ENCODE peak calls at places on chromosomes 1 and 21, in eight cellular contexts. M, U, Z, Y, I, K, A and S are unnamed samples.

GRCh38 chr21:26966978-26967913 is at the start of gene ADAMTS5:
- DNase-seq in Y (no peak), K (peak; percentile 73), I (peak; percentile 14), M (no peak), A (peak; percentile 28), U (no peak), Z (peak; percentile 52), S (no peak)

GRCh38 chr1:211742889-211743529 is 67.6 kb upstream of the NEK2 start:
- DNase-seq in Y (no peak), A (no peak), M (no peak), U (no peak), Z (no peak), I (no peak), K (no peak), S (no peak)

GRCh38 chr21:26421724-26422123 is 151.4 kb downstream of the CYYR1 start:
- DNase-seq in Y (no peak), Z (no peak), I (no peak), M (no peak), K (no peak), U (no peak), A (no peak), S (no peak)

GRCh38 chr1:87330954-87331318 is 2.3 kb downstream of the LMO4 start:
- DNase-seq in I (no peak), M (no peak), Y (no peak), U (no peak), Z (peak; percentile 38), K (no peak), A (no peak), S (no peak)

GRCh38 chr21:19245188-19245580 is 841.6 kb upstream of the TMPRSS15 start:
- DNase-seq in I (no peak), U (no peak), K (no peak), Z (no peak), Y (no peak), A (no peak), M (no peak), S (no peak)

GRCh38 chr1:99557556-99558256 is 88.2 kb upstream of the PALMD start:
- DNase-seq in K (no peak), M (no peak), Y (no peak), A (no peak), U (no peak), Z (no peak), I (peak; percentile 86), S (no peak)

GRCh38 chr1:30787266-30787665 is 29.7 kb upstream of the LAPTM5 start:
- DNase-seq in A (no peak), K (no peak), Y (no peak), Z (no peak), I (no peak), M (no peak), U (no peak), S (no peak)

GRCh38 chr1:5921671-5922070 is 70.6 kb downstream of the NPHP4 start:
- DNase-seq in Y (no peak), M (no peak), A (no peak), I (no peak), Z (no peak), U (no peak), K (no peak), S (no peak)

GRCh38 chr21:44911384-44912157 is 9.1 kb downstream of the ITGB2 start:
- DNase-seq in K (peak; percentile 57), M (no peak), A (peak; percentile 88), U (peak; percentile 56), Z (no peak), I (peak; percentile 92), Y (peak; percentile 78), S (peak; percentile 76)

GRCh38 chr1:8241417-8242014 is 76.4 kb upstream of the SLC45A1 start:
- DNase-seq in A (peak; percentile 76), Z (no peak), M (no peak), U (peak; percentile 39), Y (no peak), I (peak; percentile 16), K (no peak), S (no peak)

GRCh38 chr1:98897479-98897878 is 107.2 kb downstream of the PLPPR5 start:
- DNase-seq in I (no peak), Y (no peak), K (no peak), Z (no peak), A (no peak), M (no peak), U (no peak), S (no peak)

GRCh38 chr1:32761253-32761877 is 55.8 kb downstream of the YARS1 start:
- DNase-seq in U (peak; percentile 74), M (no peak), A (peak; percentile 80), Y (peak; percentile 66), Z (peak; percentile 82), I (peak; percentile 95), K (peak; percentile 66), S (no peak)

GRCh38 chr1:32759521-32759980 is 57.0 kb upstream of the SYNC start:
- DNase-seq in Z (no peak), M (no peak), I (peak; percentile 92), K (no peak), Y (peak; percentile 77), A (peak; percentile 87), U (peak; percentile 55), S (no peak)

GRCh38 chr1:32758177-32758794 is 55.7 kb upstream of the SYNC start:
- DNase-seq in K (no peak), I (no peak), Z (no peak), Y (no peak), A (no peak), U (no peak), M (no peak), S (no peak)

GRCh38 chr1:32758795-32759430 is 56.3 kb upstream of the SYNC start:
- DNase-seq in Z (no peak), Y (no peak), U (no peak), I (no peak), M (no peak), K (no peak), A (no peak), S (no peak)

GRCh38 chr1:32759997-32760623 is 57.0 kb downstream of the YARS1 start:
- DNase-seq in Y (peak; percentile 92), M (no peak), K (peak; percentile 96), U (peak; percentile 95), A (peak; percentile 95), I (peak; percentile 98), Z (peak; percentile 99), S (no peak)
- H3K27ac ChIP-seq in Y (peak overlapping the region; percentile 89), M (peak overlapping the region; percentile 95), K (peak overlapping the region; percentile 72), U (peak overlapping the region; percentile 99), A (peak overlapping the region; percentile 91), I (peak overlapping the region; percentile 99), Z (peak overlapping the region; percentile 96), S (no peak overlapping the region)

DNA sequence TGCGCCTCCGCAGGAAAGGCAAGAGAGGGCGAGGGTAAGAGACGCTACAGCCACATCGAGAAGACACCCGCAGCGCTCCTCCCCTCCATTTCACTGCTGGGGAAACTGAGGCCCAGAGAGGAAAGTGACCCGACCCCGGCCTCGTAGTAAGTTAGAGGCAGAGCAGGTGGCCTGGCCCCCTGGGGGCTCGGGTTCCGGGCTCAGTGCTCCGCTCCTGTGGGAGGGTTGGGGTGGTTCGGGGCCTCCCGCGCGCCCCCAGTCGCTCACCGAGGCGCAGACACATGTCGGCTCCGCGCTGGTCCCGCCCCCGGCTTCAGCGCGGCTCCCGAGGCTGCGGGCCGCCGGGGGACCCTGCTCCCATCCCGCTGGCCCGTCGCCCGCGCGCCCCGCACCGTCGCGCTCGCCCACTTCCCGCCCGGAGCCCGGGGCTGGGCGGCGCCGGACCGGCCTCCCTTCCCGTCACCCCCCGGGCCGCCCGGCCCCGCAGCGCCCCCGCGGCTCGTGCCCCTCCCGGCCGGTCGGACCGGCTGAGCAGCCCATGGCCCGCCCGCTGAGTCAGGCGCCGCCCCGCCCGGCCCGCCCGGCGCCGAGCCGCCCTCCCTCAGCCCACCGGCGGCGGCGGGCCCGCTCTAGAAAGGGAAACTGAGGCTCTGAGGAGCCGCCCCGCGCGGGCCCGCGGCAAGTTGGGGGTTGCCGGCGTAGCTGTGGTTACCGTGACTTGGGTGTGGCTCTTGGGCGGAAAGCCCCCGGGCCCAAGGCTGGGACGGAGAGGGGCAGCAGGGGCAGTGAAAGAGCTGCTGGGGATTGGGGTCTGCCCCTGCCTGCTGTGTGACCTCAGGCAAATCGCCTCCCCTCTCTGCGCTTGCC is at the start of gene TMEM54:
- DNase-seq in K (peak; percentile 72), I (peak; percentile 76), Z (no peak), Y (peak; percentile 64), U (no peak), M (no peak), A (peak; percentile 81), S (no peak)
- H3K27ac ChIP-seq in K (no peak within 1 kb of the TSS), I (no peak within 1 kb of the TSS), Z (no peak within 1 kb of the TSS), Y (no peak within 1 kb of the TSS), U (peak within 1 kb of the TSS; percentile 97), M (peak within 1 kb of the TSS; percentile 82), A (peak within 1 kb of the TSS; percentile 83), S (no peak within 1 kb of the TSS)

GRCh38 chr1:111976842-111977241 is 12.6 kb downstream of the KCND3 start:
- DNase-seq in U (no peak), M (no peak), A (no peak), Y (no peak), I (no peak), K (no peak), Z (no peak), S (no peak)
- H3K27ac ChIP-seq in U (no peak overlapping the region), M (no peak overlapping the region), A (no peak overlapping the region), Y (no peak overlapping the region), I (no peak overlapping the region), K (no peak overlapping the region), Z (no peak overlapping the region), S (no peak overlapping the region)

GRCh38 chr1:117077267-117077666 is 17.1 kb downstream of the TTF2 start:
- DNase-seq in I (peak; percentile 88), A (no peak), U (peak; percentile 40), K (no peak), Y (no peak), Z (no peak), M (no peak), S (no peak)

DNA sequence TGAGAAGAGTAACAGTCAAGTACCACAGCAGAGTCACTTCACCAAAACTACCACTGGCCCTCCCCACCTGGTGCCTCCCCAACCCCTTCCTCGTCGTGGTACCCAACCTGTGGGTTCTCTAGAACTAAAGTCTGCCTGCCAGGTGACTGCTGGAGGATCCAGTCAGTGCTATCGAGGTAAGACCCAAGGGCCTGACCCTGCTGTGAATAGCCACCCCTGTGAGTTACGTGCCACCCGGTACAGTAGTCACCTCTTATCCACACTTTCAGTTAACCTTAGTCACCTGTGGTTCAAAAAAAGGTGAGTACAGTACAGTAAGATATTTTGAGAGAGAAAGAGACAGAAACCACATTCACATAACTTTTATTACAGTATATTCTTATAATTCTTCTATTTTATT is 16.5 kb downstream of the TTF2 start:
- DNase-seq in K (no peak), Y (no peak), M (no peak), A (no peak), I (no peak), Z (no peak), U (no peak), S (no peak)
- H3K27ac ChIP-seq in K (no peak overlapping the region), Y (no peak overlapping the region), M (no peak overlapping the region), A (no peak overlapping the region), I (peak overlapping the region; percentile 35), Z (no peak overlapping the region), U (peak overlapping the region; percentile 43), S (no peak overlapping the region)